ENCODE peak calls at places on chromosomes 5 and 9, in four cellular contexts. H is HepG2, V is K562, P is GM12878. C is an unnamed sample.

GRCh38 chr5:5141625-5142527 is 1.7 kb downstream of the ADAMTS16 start:
- DNase-seq in H (peak; percentile 55), V (peak; percentile 78), P (no peak), C (no peak)

GRCh38 chr5:112691758-112692157 is 45.9 kb upstream of the APC start:
- DNase-seq in H (peak; percentile 65), V (peak; percentile 82), P (peak; percentile 19), C (peak; percentile 49)

GRCh38 chr5:113330533-113331200 is 104.1 kb downstream of the TSSK1B start:
- DNase-seq in H (peak; percentile 19), V (peak; percentile 15), P (no peak), C (no peak)

GRCh38 chr5:155471027-155471426 is 457.5 kb downstream of the KIF4B start:
- DNase-seq in H (no peak), V (no peak), P (no peak), C (no peak)

GRCh38 chr9:86488794-86489193 is 134.6 kb upstream of the TUT7 start:
- DNase-seq in H (peak; percentile 1), V (no peak), P (no peak), C (peak; percentile 40)

GRCh38 chr5:31476607-31477200 is 55.2 kb downstream of the DROSHA start:
- DNase-seq in H (no peak), V (no peak), P (no peak), C (no peak)

GRCh38 chr9:130219661-130220081 is 45.9 kb upstream of the HMCN2 start:
- DNase-seq in H (no peak), V (no peak), P (no peak), C (no peak)

GRCh38 chr5:123450114-123450513 is 26.9 kb upstream of the CEP120 start:
- DNase-seq in H (no peak), V (no peak), P (no peak), C (no peak)

GRCh38 chr5:346229-346935 is 24.9 kb downstream of the AHRR start:
- DNase-seq in H (no peak), V (no peak), P (no peak), C (no peak)

GRCh38 chr5:1737790-1738405 is 61.7 kb downstream of the MRPL36 start:
- DNase-seq in H (peak; percentile 31), V (peak; percentile 61), P (peak; percentile 11), C (no peak)

GRCh38 chr5:4905674-4906528 is 234.2 kb upstream of the ADAMTS16 start:
- DNase-seq in H (peak; percentile 2), V (peak; percentile 19), P (no peak), C (peak; percentile 47)

GRCh38 chr5:168214071-168214470 is 77.4 kb upstream of the WWC1 start:
- DNase-seq in H (no peak), V (no peak), P (no peak), C (no peak)

GRCh38 chr9:35606138-35606504 is 1.1 kb downstream of the TESK1 start:
- DNase-seq in H (no peak), V (no peak), P (no peak), C (no peak)

GRCh38 chr9:70696694-70697335 is 282.4 kb upstream of the KLF9 start:
- DNase-seq in H (no peak), V (no peak), P (no peak), C (no peak)

GRCh38 chr9:15282567-15282966 is 24.4 kb downstream of the TTC39B start:
- DNase-seq in H (no peak), V (no peak), P (no peak), C (no peak)

GRCh38 chr9:115229496-115229895 is 111.5 kb upstream of the TNC start:
- DNase-seq in H (no peak), V (no peak), P (no peak), C (no peak)

GRCh38 chr5:7878381-7878873 is 9.5 kb downstream of the MTRR start:
- DNase-seq in H (peak; percentile 41), V (no peak), P (peak; percentile 66), C (no peak)

GRCh38 chr5:169288066-169288753 is 12.7 kb downstream of the SLIT3 start:
- DNase-seq in H (no peak), V (no peak), P (no peak), C (no peak)

DNA sequence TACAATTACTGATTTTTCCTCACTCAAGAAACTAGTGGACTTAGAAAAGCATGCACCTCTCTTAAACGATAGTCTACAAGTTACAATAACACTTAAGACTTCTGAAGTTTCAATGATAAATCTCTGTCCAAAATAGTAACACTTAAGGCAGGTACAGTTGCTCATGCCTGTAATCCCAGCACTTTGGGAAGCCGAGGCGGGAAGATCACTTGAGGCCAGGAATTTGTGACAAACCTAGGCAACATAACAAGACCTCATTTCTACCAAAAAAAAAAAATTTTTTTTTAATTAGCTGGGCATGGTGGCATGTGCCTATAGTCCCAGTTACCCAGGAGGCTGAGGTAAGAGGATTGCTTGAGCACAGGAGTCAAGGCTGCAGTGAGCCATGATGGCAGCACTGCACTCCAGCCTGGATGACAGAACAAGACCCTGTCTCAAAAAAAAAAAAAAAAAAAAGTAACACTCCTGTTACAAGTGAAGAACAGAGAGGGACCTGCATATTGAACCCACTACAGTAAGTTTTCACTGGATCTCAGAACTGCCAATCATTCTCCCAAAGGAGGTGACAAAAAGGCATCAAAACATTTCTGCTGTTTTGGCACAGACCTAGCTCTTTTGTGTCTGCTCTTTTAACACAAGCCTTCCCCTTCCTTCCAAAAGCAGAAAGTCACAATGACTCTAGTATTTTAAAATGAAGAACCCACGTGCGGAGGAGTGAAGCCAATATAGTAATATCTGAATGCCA is 3.5 kb downstream of the ABITRAM start:
- DNase-seq in H (no peak), V (no peak), P (no peak), C (no peak)
- TF ChIP-seq CBFB in H (no peak), V (no peak), P (no peak), C (no peak)

DNA sequence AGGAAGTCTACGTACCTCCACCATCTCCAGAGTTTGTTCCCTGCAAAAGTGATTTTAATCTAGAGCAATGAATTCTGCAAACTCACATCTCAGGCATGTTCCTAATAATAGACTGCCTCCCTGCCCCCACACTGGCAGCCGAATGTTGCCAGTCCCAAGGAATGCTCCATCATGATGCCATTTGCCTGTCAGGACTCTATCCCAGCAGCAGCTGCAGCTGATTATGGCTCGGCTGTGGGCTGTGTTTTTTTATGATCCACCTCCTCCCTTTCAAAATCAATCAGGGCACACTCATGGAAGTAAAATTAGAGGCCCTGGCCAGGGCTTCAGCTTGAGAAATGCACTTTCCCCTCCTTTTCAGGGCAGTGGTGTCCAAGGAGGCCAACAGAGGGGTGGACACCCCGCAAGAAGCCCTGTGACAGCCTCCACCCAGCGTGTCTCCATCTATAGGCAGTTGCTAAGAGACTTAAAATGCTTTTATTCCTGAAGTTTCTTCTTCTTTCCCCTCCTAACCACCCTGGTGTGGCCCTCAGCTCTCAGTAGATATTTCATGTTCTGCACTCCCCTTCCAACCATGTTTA is 176.7 kb upstream of the S1PR3 start:
- DNase-seq in H (no peak), V (no peak), P (no peak), C (no peak)
- TF ChIP-seq CBFB in H (no peak), V (no peak), P (no peak), C (no peak)

GRCh38 chr5:154274828-154275185 is 84.3 kb downstream of the GALNT10 start:
- DNase-seq in H (no peak), V (no peak), P (no peak), C (no peak)

GRCh38 chr5:154273963-154274827 is 83.7 kb downstream of the GALNT10 start:
- DNase-seq in H (no peak), V (no peak), P (no peak), C (no peak)

GRCh38 chr5:154271936-154272514 is 81.5 kb downstream of the GALNT10 start:
- DNase-seq in H (no peak), V (no peak), P (no peak), C (no peak)

GRCh38 chr5:154271466-154271865 is 80.9 kb downstream of the GALNT10 start:
- DNase-seq in H (no peak), V (no peak), P (no peak), C (no peak)

GRCh38 chr5:154273028-154273617 is 82.6 kb downstream of the GALNT10 start:
- DNase-seq in H (no peak), V (peak; percentile 73), P (no peak), C (no peak)
- TF ChIP-seq CBFB in H (no peak), V (no peak), P (no peak), C (no peak)

DNA sequence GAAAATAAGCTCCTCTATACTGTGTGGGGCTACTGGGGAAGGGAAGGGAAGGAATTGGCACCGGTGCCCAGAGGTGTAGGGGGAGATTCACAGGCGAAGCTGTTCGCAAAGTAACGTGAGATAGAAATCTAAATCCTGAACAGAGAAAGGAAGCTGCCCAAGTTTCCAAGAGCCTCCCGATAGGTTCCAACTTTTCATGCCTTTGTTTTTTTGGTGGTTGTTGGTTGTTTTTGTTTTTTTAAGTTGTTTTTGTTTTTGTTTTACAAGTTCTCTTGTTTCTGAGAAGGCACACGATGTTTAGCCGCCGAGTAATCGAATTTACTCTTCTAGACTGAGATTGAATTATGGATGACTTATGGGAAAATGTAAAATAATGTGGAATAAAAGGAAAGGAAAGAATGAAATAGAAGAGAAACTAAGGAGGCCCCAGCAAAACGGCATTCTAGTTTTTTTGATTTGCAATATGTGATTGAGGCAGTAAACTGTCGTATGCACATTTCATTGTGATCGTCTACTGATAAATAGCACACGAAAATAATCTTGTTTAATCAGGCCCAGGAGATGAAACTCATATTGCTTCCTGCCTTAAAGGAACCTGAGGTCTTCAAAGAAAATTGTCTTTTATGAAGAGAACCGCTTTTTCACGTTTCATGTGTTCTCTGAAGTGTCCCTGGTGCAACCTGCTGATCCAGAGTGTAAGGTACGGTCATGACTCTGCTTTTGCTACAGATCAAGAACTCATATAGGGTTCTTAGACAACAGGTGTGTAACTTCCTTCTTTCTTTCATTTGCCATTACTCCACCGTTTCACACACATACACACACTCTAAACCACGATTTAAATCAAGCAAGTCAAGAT is 1.2 kb upstream of the GNAQ start:
- DNase-seq in H (no peak), V (peak; percentile 21), P (no peak), C (no peak)
- TF ChIP-seq CBFB in H (no peak), V (no peak), P (no peak), C (no peak)

GRCh38 chr9:72396247-72397091 is 31.5 kb upstream of the ZFAND5 start:
- DNase-seq in H (peak; percentile 54), V (no peak), P (no peak), C (no peak)
- TF ChIP-seq CBFB in H (no peak), V (no peak), P (no peak), C (no peak)

GRCh38 chr5:54644226-54644625 is 126.7 kb downstream of the SNX18 start:
- DNase-seq in H (no peak), V (no peak), P (no peak), C (no peak)
- TF ChIP-seq CBFB in H (no peak), V (no peak), P (no peak), C (no peak)

GRCh38 chr5:68027519-68027918 is 188.0 kb upstream of the PIK3R1 start:
- DNase-seq in H (no peak), V (no peak), P (no peak), C (no peak)
- TF ChIP-seq CBFB in H (no peak), V (no peak), P (no peak), C (no peak)

GRCh38 chr5:84191296-84191695 is 193.4 kb downstream of the EDIL3 start:
- DNase-seq in H (no peak), V (no peak), P (no peak), C (no peak)
- TF ChIP-seq CBFB in H (no peak), V (no peak), P (no peak), C (no peak)

C was measured in WTC11.